ENCODE peak calls at places on chromosome 18, in nine cellular contexts. K is esophagus squamous epithelium, R is gastrocnemius medialis, B is stomach, X is breast epithelium, S is heart left ventricle, N is tibial nerve, E is body of pancreas, L is right lobe of liver. Z is an unnamed sample.

GRCh38 chr18:57915848-57916596 is 112.9 kb upstream of the ATP8B1 start:
- DNase-seq in R (no peak), X (no peak), L (no peak), B (no peak), K (no peak), N (no peak), S (no peak), E (no peak), Z (no peak)

GRCh38 chr18:42429208-42429607 is 474.2 kb downstream of the PIK3C3 start:
- DNase-seq in S (no peak), B (no peak), K (no peak), L (no peak), X (no peak), E (no peak), R (no peak), N (no peak), Z (no peak)

GRCh38 chr18:49849331-49850217 is 36.2 kb upstream of the ACAA2 start:
- DNase-seq in S (peak), X (no peak), N (no peak), E (no peak), L (peak), R (no peak), K (no peak), B (peak), Z (peak)

GRCh38 chr18:27605107-27605834 is 420.2 kb upstream of the CHST9 start:
- DNase-seq in X (no peak), R (peak), S (peak), K (no peak), L (peak), B (peak), E (peak), N (peak), Z (peak)

GRCh38 chr18:60667016-60667415 is 294.4 kb upstream of the MC4R start:
- DNase-seq in K (no peak), R (no peak), E (no peak), L (no peak), N (no peak), B (no peak), X (no peak), S (no peak), Z (no peak)

GRCh38 chr18:75478996-75479870 is 51.7 kb upstream of the SMIM21 start:
- DNase-seq in N (no peak), E (no peak), B (no peak), R (no peak), K (no peak), L (no peak), X (no peak), S (no peak), Z (no peak)

GRCh38 chr18:51321696-51322095 is 124.2 kb upstream of the MEX3C start:
- DNase-seq in L (no peak), B (no peak), E (no peak), S (no peak), K (no peak), X (no peak), N (no peak), R (no peak), Z (no peak)

GRCh38 chr18:70380915-70381896 is 92.4 kb downstream of the SOCS6 start:
- DNase-seq in R (no peak), B (no peak), S (no peak), X (no peak), L (no peak), K (no peak), N (no peak), E (peak), Z (no peak)

GRCh38 chr18:27549335-27550039 is 364.4 kb upstream of the CHST9 start:
- DNase-seq in N (no peak), L (no peak), S (no peak), R (no peak), B (no peak), X (no peak), E (no peak), K (no peak), Z (no peak)

GRCh38 chr18:32271649-32272324 is 81.9 kb downstream of the MEP1B start:
- DNase-seq in K (no peak), B (no peak), N (no peak), E (peak), L (peak), S (no peak), X (no peak), R (no peak), Z (peak)

GRCh38 chr18:60027397-60027796 is 127.6 kb downstream of the PMAIP1 start:
- DNase-seq in L (no peak), R (no peak), S (no peak), X (no peak), B (no peak), N (no peak), E (no peak), K (no peak), Z (no peak)

GRCh38 chr18:48828713-48829442 is 121.9 kb downstream of the SMAD7 start:
- DNase-seq in S (peak), N (no peak), K (no peak), X (peak), L (peak), E (no peak), R (peak), B (peak), Z (peak)

GRCh38 chr18:712401-713134 is at the start of gene ENOSF1:
- DNase-seq in S (peak), K (no peak), R (peak), N (peak), X (peak), L (peak), B (peak), E (peak), Z (peak)
- TF ChIP-seq POLR2A in S (no peak), K (peak), R (peak), N (no peak), X (peak), L (peak), B (no peak), E (peak), Z (peak)

GRCh38 chr18:286515-287310 is 18.9 kb upstream of the THOC1 start:
- DNase-seq in S (no peak), L (no peak), X (no peak), R (no peak), K (no peak), N (no peak), B (no peak), E (no peak), Z (no peak)

GRCh38 chr18:295756-296155 is 27.9 kb upstream of the THOC1 start:
- DNase-seq in N (no peak), E (no peak), B (no peak), L (no peak), R (no peak), K (no peak), S (no peak), X (no peak), Z (no peak)

GRCh38 chr18:297936-298335 is 30.1 kb upstream of the THOC1 start:
- DNase-seq in L (no peak), E (no peak), N (no peak), S (no peak), B (no peak), R (no peak), X (no peak), K (no peak), Z (no peak)

GRCh38 chr18:293557-293956 is 25.7 kb upstream of the THOC1 start:
- DNase-seq in X (no peak), R (no peak), N (no peak), E (no peak), B (no peak), L (no peak), S (no peak), K (no peak), Z (no peak)

GRCh38 chr18:292271-292670 is 24.4 kb upstream of the THOC1 start:
- DNase-seq in L (no peak), R (no peak), X (no peak), E (no peak), K (no peak), N (no peak), B (no peak), S (no peak), Z (no peak)
- TF ChIP-seq CTCF in L (no peak), R (no peak), X (no peak), E (no peak), K (no peak), N (no peak), B (no peak), S (no peak), Z (no peak)

GRCh38 chr18:44732604-44733003 is 51.9 kb downstream of the SETBP1 start:
- DNase-seq in B (no peak), K (no peak), L (no peak), E (peak), X (no peak), R (peak), S (no peak), N (no peak), Z (peak)

GRCh38 chr18:44733069-44733753 is 52.5 kb downstream of the SETBP1 start:
- DNase-seq in S (no peak), K (no peak), N (no peak), X (no peak), L (no peak), E (no peak), B (no peak), R (peak), Z (no peak)

GRCh38 chr18:44729631-44730101 is 49.0 kb downstream of the SETBP1 start:
- DNase-seq in K (no peak), S (no peak), R (no peak), B (no peak), E (no peak), L (no peak), X (no peak), N (no peak), Z (no peak)

GRCh38 chr18:44731866-44732555 is 51.3 kb downstream of the SETBP1 start:
- DNase-seq in E (no peak), K (no peak), L (no peak), X (no peak), S (no peak), R (no peak), N (no peak), B (no peak), Z (no peak)

DNA sequence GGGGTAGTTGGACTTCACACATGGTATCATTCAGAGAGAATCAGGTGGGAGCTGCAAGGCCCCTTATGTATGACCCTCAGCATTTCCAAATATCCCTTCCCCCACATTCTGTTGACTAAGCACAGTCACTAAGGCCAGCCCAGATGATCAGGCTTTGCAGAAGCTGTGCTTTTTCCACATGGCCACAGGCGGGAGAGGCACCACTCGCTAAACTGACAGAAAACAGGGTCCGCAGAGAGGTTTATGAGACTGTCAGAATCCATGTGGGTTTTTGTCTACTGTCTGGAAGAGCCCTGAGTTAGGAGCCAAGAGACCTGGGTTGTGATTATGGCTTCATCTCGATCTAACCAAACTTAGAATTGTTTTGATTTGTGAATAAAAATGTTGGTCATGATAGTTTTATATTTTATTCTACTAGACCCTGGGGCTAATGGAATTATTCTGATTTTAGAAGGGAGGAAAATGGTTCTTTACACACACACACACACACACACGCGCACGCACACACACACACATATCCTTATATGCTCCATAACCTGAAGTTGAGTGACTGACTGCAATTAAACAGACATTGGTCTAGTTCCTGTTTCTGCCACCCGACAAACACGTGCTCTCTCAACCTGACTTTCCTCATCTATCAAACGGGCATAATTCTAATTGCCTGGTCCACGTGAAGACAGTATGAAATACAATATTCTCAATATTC is 50.6 kb downstream of the SETBP1 start:
- DNase-seq in N (no peak), R (no peak), E (no peak), X (no peak), B (no peak), L (no peak), S (no peak), K (no peak), Z (no peak)
- H3K27ac ChIP-seq in N (no peak), R (peak), E (no peak), X (peak), B (no peak), L (no peak), S (no peak), K (no peak), Z (no peak)

GRCh38 chr18:79466591-79466990 is 70.9 kb downstream of the NFATC1 start:
- DNase-seq in X (no peak), B (no peak), L (no peak), S (no peak), K (no peak), R (no peak), N (no peak), E (no peak), Z (no peak)

GRCh38 chr18:79469309-79469708 is 73.6 kb downstream of the NFATC1 start:
- DNase-seq in S (no peak), R (no peak), X (no peak), E (no peak), B (no peak), K (no peak), N (no peak), L (no peak), Z (no peak)

GRCh38 chr18:79463424-79463960 is 67.8 kb downstream of the NFATC1 start:
- DNase-seq in L (no peak), E (no peak), K (no peak), R (no peak), S (no peak), N (no peak), X (no peak), B (no peak), Z (no peak)

GRCh38 chr18:79467126-79467525 is 71.4 kb downstream of the NFATC1 start:
- DNase-seq in E (no peak), S (no peak), K (no peak), B (no peak), X (no peak), L (no peak), R (no peak), N (no peak), Z (no peak)

GRCh38 chr18:79465392-79465991 is 69.8 kb downstream of the NFATC1 start:
- DNase-seq in X (no peak), N (no peak), S (no peak), E (no peak), K (no peak), R (no peak), L (no peak), B (peak), Z (peak)
- TF ChIP-seq POLR2A in X (no peak), N (no peak), S (no peak), E (no peak), K (no peak), R (no peak), L (no peak), B (no peak), Z (no peak)

DNA sequence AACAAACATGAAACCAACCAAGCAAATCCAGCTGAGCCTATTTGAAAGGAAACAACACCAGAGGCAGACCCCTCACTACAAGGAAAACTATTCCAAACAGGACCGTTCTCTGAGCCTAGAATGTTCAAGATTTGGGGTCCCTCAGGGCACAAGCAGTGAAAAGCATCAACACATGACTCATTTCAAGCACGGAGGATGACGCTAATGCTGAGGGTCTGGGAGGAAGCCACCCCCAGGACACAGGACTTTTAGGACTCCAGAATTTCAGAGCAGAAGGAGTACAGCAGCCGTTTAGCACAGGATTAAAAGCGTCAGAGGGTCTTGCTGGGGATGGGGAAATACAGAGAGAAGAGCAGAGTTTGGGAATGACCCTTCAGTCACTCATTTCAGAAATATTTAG is 168.9 kb downstream of the DLGAP1 start:
- DNase-seq in R (no peak), N (no peak), E (no peak), L (no peak), X (no peak), K (no peak), B (no peak), S (no peak), Z (no peak)
- TF ChIP-seq CTCF in R (no peak), N (no peak), E (no peak), L (no peak), X (no peak), K (no peak), B (no peak), S (no peak), Z (no peak)

DNA sequence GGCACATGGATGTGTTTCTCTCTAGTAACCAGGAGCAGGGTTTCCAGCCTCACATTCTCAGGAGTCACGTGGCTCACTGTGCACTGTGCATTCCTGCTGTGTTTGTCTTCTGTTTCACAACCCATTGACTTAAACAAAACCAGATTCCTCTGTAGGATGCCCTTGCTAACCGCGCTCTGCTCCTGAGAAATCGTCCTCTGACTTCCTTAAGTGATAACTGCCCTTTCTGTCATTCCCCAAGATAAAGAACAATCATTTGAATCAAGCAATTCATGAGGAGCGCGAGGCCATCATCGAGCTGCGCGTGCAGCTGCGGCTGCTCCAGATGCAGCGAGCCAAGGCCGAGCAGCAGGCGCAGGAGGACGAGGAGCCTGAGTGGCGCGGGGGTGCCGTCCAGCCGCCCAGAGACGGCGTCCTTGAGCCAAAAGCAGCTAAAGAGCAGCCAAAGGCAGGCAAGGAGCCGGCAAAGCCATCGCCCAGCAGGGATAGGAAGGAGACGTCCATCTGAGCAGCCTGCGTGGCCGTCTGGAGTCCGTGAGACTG is 60.2 kb downstream of the RALBP1 start:
- DNase-seq in R (no peak), K (no peak), E (no peak), L (no peak), S (no peak), N (no peak), B (no peak), X (no peak), Z (no peak)
- H3K27ac ChIP-seq in R (no peak), K (no peak), E (no peak), L (no peak), S (no peak), N (no peak), B (peak), X (peak), Z (no peak)

GRCh38 chr18:63317982-63318881 is 1.3 kb downstream of the BCL2 start:
- DNase-seq in N (peak), K (peak), S (peak), E (peak), L (peak), B (peak), R (peak), X (peak), Z (peak)

GRCh38 chr18:63318882-63319382 is 637 bp downstream of the BCL2 start:
- DNase-seq in S (no peak), B (no peak), K (no peak), X (no peak), E (no peak), R (no peak), N (no peak), L (no peak), Z (no peak)

GRCh38 chr18:63320041-63320689 is 596 bp upstream of the BCL2 start:
- DNase-seq in X (peak), E (peak), K (peak), R (peak), S (peak), L (peak), N (peak), B (peak), Z (peak)

GRCh38 chr18:63320690-63321265 is 1.2 kb upstream of the BCL2 start:
- DNase-seq in R (peak), X (peak), K (peak), E (peak), B (peak), N (no peak), S (peak), L (peak), Z (peak)

GRCh38 chr18:63319383-63320040 is at the start of gene BCL2:
- DNase-seq in N (no peak), B (no peak), E (no peak), K (no peak), S (no peak), L (no peak), X (no peak), R (no peak), Z (no peak)
- TF ChIP-seq POLR2A in N (peak), B (no peak), E (no peak), K (peak), S (no peak), L (no peak), X (no peak), R (no peak), Z (peak)

GRCh38 chr18:63511285-63511684 is 30.9 kb upstream of the SERPINB12 start:
- DNase-seq in R (no peak), S (no peak), B (no peak), X (no peak), E (no peak), K (no peak), N (no peak), L (no peak), Z (peak)

GRCh38 chr18:63514326-63514725 is 27.8 kb upstream of the SERPINB12 start:
- DNase-seq in L (no peak), K (no peak), N (no peak), X (no peak), S (no peak), B (no peak), R (no peak), E (no peak), Z (no peak)

GRCh38 chr18:63518178-63519012 is 23.8 kb upstream of the SERPINB12 start:
- DNase-seq in L (peak), N (no peak), B (peak), S (peak), E (peak), K (no peak), X (no peak), R (peak), Z (peak)

GRCh38 chr18:63515799-63516198 is 26.4 kb upstream of the SERPINB12 start:
- DNase-seq in X (no peak), R (no peak), K (no peak), N (no peak), E (no peak), B (no peak), L (no peak), S (no peak), Z (no peak)

DNA sequence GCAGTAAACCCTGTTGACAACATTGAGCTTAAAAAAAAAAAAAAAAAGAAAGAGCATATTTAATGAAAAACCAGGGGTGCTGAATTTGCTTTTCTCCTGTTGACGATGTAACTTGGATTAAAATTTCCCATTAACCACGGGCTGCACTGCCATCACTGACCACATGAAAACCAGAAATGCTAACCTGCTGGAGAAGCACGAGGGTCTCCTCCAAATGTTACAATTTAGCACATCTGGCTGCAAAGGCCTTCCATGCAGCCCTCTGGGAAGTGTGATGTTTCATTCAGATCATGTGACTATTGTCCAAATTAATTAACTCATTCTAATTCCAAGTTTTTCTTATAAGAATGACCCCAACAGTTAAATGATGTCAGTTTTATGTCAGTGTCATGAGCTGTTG is 26.9 kb upstream of the SERPINB12 start:
- DNase-seq in N (no peak), X (no peak), L (no peak), S (no peak), B (no peak), K (no peak), E (no peak), R (no peak), Z (no peak)
- TF ChIP-seq CTCF in N (no peak), X (no peak), L (no peak), S (no peak), B (no peak), K (peak), E (no peak), R (no peak), Z (no peak)

GRCh38 chr18:10009321-10010144 is 95.7 kb downstream of the VAPA start:
- DNase-seq in X (no peak), N (no peak), R (no peak), K (no peak), E (no peak), S (no peak), L (peak), B (no peak), Z (no peak)
- H3K27ac ChIP-seq in X (no peak), N (peak), R (no peak), K (peak), E (peak), S (peak), L (no peak), B (peak), Z (no peak)

DNA sequence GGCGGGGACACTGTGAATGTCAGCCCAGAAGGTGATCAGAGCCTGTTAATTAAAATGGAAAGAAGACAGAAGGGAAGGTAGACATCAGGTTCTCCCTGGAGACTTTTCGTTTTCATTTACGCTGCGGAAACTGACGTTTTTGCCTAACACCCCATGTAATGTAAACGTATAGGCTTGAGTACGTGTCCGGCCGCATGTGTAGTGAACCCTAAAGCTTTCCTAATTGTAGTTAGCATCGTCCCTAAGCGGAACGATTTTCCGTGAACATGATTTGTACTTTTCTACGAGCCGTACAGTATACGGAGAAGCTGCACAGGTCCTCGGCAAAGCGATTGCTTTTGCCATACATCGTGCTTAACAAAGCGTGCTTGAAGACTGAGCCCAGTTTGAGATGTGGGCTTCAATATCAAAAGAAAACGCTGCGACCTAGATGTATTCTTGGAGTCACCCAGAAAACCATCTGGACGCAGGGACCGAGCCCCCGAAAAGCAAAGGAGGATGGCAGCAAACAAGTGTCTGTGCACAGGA is 284 bp downstream of the TIMM21 start:
- DNase-seq in N (no peak), X (no peak), E (no peak), K (no peak), S (no peak), B (no peak), R (no peak), L (no peak), Z (no peak)
- TF ChIP-seq POLR2A in N (no peak), X (no peak), E (no peak), K (no peak), S (no peak), B (no peak), R (no peak), L (no peak), Z (peak)

Z was measured in thyroid gland.